ENCODE peak calls at places on chromosomes 3 and 15, in six cellular contexts. L is cardiac septum; O is stimulated activated CD4-positive, alpha-beta T cell treated with anti-CD3 and anti-CD28 coated beads, Interleukin-1b, Interleukin-23, amount 100 ng/mL, for 1 hour; T is BE2C; V is EL; B is NCI-H2081. W is an unnamed sample.

GRCh38 chr15:86645861-86646393 is 566.3 kb downstream of the AGBL1 start:
- DNase-seq in L (no peak), O (no peak), T (no peak), V (no peak), B (no peak), W (no peak)

GRCh38 chr3:179263134-179263533 is 12.2 kb upstream of the KCNMB3 start:
- DNase-seq in L (no peak), O (no peak), T (no peak), V (no peak), B (no peak), W (no peak)

GRCh38 chr3:98977520-98977919 is 76.0 kb upstream of the DCBLD2 start:
- DNase-seq in L (no peak), O (no peak), T (no peak), V (peak; percentile 90), B (no peak), W (no peak)

GRCh38 chr3:51343918-51344687 is 41.0 kb upstream of the MANF start:
- DNase-seq in L (no peak), O (no peak), T (no peak), V (peak; percentile 71), B (no peak), W (no peak)

GRCh38 chr3:190883973-190884832 is 21.7 kb upstream of the GMNC start:
- DNase-seq in L (no peak), O (no peak), T (peak; percentile 56), V (peak; percentile 67), B (peak; percentile 67), W (peak; percentile 58)

GRCh38 chr3:134232146-134232545 is 18.5 kb downstream of the RYK start:
- DNase-seq in L (no peak), O (no peak), T (no peak), V (peak; percentile 56), B (no peak), W (no peak)

GRCh38 chr15:41904487-41905359 is 10.9 kb upstream of the SPTBN5 start:
- DNase-seq in L (peak; percentile 71), O (peak; percentile 46), T (peak; percentile 80), V (peak; percentile 73), B (peak; percentile 62), W (peak; percentile 52)

GRCh38 chr3:64575211-64575844 is 112.5 kb downstream of the ADAMTS9 start:
- DNase-seq in L (no peak), O (no peak), T (no peak), V (peak; percentile 10), B (no peak), W (no peak)

GRCh38 chr3:110881069-110881468 is 190.5 kb upstream of the NECTIN3 start:
- DNase-seq in L (no peak), O (no peak), T (peak; percentile 71), V (peak; percentile 44), B (peak; percentile 66), W (peak; percentile 68)

GRCh38 chr3:43691120-43692002 is 623 bp downstream of the ABHD5 start:
- DNase-seq in L (peak; percentile 87), O (peak; percentile 12), T (peak; percentile 43), V (peak; percentile 66), B (peak; percentile 50), W (peak; percentile 31)

W was measured in COR-L47.